ENCODE peak calls at places on chromosomes 3 and 15, in seven cellular contexts. W, U, S, N, D, F and L are unnamed samples.

GRCh38 chr3:13192471-13193213 is 119.4 kb upstream of the IQSEC1 start:
- DNase-seq in W (peak), F (peak), N (peak), S (no peak), U (no peak), D (no peak), L (no peak)

GRCh38 chr3:127438951-127439350 is 151.1 kb upstream of the PRR20G start:
- DNase-seq in N (no peak), U (peak), D (no peak), W (no peak), S (no peak), F (no peak), L (no peak)

GRCh38 chr3:126490619-126491018 is 14.9 kb upstream of the ZXDC start:
- DNase-seq in F (no peak), D (no peak), W (peak), U (no peak), S (no peak), N (peak), L (no peak)

GRCh38 chr3:877001-877400 is 215.8 kb upstream of the CNTN6 start:
- DNase-seq in S (no peak), W (no peak), D (no peak), U (no peak), F (no peak), N (no peak), L (no peak)

GRCh38 chr3:122681294-122682015 is 816 bp downstream of the PARP14 start:
- DNase-seq in F (peak), N (peak), W (no peak), S (no peak), D (no peak), U (peak), L (no peak)

GRCh38 chr3:173920386-173920785 is 522.8 kb downstream of the NLGN1 start:
- DNase-seq in F (no peak), S (no peak), U (no peak), W (no peak), D (no peak), N (no peak), L (no peak)

GRCh38 chr3:78791745-78792144 is 976.1 kb downstream of the ROBO1 start:
- DNase-seq in F (peak), S (no peak), D (no peak), U (no peak), N (no peak), W (no peak), L (no peak)

GRCh38 chr3:65045138-65045537 is 357.3 kb upstream of the ADAMTS9 start:
- DNase-seq in S (no peak), N (no peak), F (no peak), D (no peak), U (no peak), W (no peak), L (no peak)

GRCh38 chr15:56754993-56755392 is 21.7 kb upstream of the ZNF280D start:
- DNase-seq in U (no peak), F (peak), W (no peak), N (no peak), D (no peak), S (no peak), L (no peak)

GRCh38 chr3:42090973-42091731 is at the start of gene TRAK1:
- DNase-seq in S (no peak), U (no peak), F (no peak), D (no peak), W (no peak), N (no peak), L (no peak)

GRCh38 chr3:129608087-129608935 is 1.8 kb upstream of the PLXND1 start:
- DNase-seq in U (no peak), S (no peak), D (no peak), W (no peak), N (peak), F (peak), L (no peak)

GRCh38 chr3:44342191-44342790 is 3.7 kb downstream of the TCAIM start:
- DNase-seq in F (no peak), S (no peak), D (no peak), U (no peak), N (no peak), W (no peak), L (no peak)

GRCh38 chr3:129439381-129439816 is 349 bp downstream of the MBD4 start:
- DNase-seq in D (peak), W (no peak), F (no peak), N (peak), S (no peak), U (no peak), L (peak)

GRCh38 chr3:194344012-194344411 is 7.1 kb downstream of the CPN2 start:
- DNase-seq in U (peak), F (peak), N (peak), S (no peak), D (peak), W (peak), L (peak)

GRCh38 chr3:13316603-13317002 is 103.5 kb downstream of the NUP210 start:
- DNase-seq in U (no peak), D (no peak), W (no peak), F (no peak), S (no peak), N (no peak), L (no peak)

GRCh38 chr15:68634122-68634482 is 55.3 kb downstream of the CORO2B start:
- DNase-seq in U (no peak), F (no peak), S (no peak), D (no peak), W (no peak), N (no peak), L (no peak)

GRCh38 chr3:159266779-159267178 is 464.9 kb downstream of the MFSD1 start:
- DNase-seq in N (peak), S (no peak), D (no peak), W (peak), U (peak), F (peak), L (no peak)

GRCh38 chr15:57152666-57153065 is 223.6 kb upstream of the CGNL1 start:
- DNase-seq in N (no peak), D (no peak), F (no peak), U (no peak), W (no peak), S (no peak), L (no peak)

GRCh38 chr15:78035319-78035718 is 42.2 kb downstream of the TBC1D2B start:
- DNase-seq in U (no peak), N (no peak), D (no peak), F (no peak), S (no peak), W (no peak), L (no peak)

GRCh38 chr3:65439641-65440040 is 599.1 kb downstream of the MAGI1 start:
- DNase-seq in W (peak), D (no peak), U (peak), F (peak), S (no peak), N (peak), L (no peak)

GRCh38 chr3:100600181-100601042 is 9.0 kb upstream of the ADGRG7 start:
- DNase-seq in F (no peak), N (no peak), W (no peak), S (peak), U (no peak), D (no peak), L (no peak)

GRCh38 chr3:146449076-146449475 is 20.3 kb downstream of the PLSCR2 start:
- DNase-seq in D (no peak), U (no peak), N (no peak), S (no peak), W (no peak), F (no peak), L (no peak)

GRCh38 chr3:153284282-153284938 is 122.4 kb downstream of the RAP2B start:
- DNase-seq in N (no peak), U (no peak), D (no peak), S (peak), F (no peak), W (peak), L (no peak)

DNA sequence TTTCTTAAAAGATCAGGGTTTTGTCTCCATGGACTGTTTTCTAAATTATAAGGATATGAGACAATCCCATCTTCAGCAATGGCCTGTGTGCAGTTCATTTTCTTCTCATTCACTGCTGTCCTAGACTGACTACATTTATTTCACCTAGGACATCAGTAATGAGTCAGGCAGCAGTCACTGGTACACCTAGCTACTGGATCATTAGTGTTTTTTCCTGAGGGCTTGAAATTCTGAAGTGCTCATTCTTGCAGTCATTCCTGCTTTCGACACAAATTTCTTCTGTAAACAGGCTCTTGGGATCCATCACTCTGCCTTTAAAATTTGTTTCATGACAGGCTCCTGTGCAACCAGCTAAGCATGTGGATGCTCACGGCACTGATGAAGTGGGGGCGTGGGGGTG is 9.0 kb upstream of the MELTF start:
- DNase-seq in S (no peak), N (no peak), W (no peak), U (no peak), F (no peak), D (no peak), L (no peak)
- TF ChIP-seq TAF1 in S (no peak), N (no peak), W (no peak), U (no peak), F (no peak), D (no peak), L (no peak)

DNA sequence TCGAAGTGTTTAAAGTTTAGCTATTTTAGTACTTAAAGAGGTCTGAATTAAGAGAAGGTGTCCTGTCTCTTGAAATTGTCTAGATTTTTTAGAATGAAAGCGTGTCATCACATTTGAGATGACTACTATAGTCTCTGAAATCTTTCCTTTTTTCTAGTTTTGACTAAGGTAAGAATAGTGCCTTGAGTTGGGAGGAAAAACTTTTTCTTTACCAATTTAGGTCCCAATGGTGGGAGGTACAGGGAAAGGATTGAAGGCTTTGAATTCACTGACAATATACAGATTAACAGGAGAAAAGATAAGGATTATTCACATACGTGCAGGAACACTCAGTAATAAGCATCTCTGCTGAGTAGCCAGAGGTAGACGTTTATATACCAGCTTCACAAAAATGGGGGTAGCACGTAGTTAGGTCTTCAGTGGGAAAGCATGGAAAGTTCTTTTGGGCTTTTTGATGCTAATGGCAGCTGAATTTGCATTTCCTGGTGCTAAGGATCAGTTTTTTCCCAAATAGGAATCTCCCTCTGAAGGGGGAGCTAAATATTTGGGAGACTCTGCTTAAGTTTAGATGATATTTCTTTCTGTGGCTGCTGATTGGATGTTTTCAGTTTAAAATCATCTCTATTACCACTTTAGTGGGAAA is 88.1 kb downstream of the VPS8 start:
- DNase-seq in U (no peak), W (no peak), F (no peak), D (no peak), S (no peak), N (no peak), L (no peak)
- TF ChIP-seq TAF1 in U (peak), W (no peak), F (no peak), D (no peak), S (no peak), N (no peak), L (no peak)

DNA sequence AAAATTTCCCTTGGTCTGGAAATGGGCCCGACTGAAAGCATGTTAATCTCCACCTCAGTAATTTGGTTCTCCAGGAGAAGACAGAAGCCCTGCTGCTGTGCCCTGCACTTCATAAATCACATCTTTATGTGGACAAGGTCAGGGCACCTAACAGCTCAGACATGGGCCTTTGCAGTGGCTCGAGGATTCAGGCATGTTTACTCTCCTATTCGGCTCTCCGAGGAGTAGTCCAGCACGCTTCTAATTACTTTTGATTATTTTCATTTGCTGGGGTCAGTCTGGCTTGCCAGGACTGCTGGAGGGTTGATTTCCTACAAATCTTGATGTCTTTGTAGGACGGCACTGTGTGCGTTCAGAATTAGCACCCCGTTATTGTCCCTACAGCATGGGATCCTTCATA is 511.2 kb downstream of the MECOM start:
- DNase-seq in F (peak), W (no peak), N (no peak), D (no peak), S (no peak), U (no peak), L (no peak)
- TF ChIP-seq TAF1 in F (no peak), W (no peak), N (no peak), D (no peak), S (no peak), U (no peak), L (no peak)

GRCh38 chr3:55282994-55283393 is 204.1 kb downstream of the WNT5A start:
- DNase-seq in U (no peak), N (no peak), D (no peak), W (no peak), S (no peak), F (no peak), L (no peak)

GRCh38 chr3:55285156-55285555 is 201.9 kb downstream of the WNT5A start:
- DNase-seq in W (no peak), F (no peak), N (no peak), S (no peak), U (no peak), D (no peak), L (no peak)

GRCh38 chr3:55286695-55287094 is 200.4 kb downstream of the WNT5A start:
- DNase-seq in U (no peak), W (no peak), N (no peak), F (no peak), D (no peak), S (no peak), L (no peak)

DNA sequence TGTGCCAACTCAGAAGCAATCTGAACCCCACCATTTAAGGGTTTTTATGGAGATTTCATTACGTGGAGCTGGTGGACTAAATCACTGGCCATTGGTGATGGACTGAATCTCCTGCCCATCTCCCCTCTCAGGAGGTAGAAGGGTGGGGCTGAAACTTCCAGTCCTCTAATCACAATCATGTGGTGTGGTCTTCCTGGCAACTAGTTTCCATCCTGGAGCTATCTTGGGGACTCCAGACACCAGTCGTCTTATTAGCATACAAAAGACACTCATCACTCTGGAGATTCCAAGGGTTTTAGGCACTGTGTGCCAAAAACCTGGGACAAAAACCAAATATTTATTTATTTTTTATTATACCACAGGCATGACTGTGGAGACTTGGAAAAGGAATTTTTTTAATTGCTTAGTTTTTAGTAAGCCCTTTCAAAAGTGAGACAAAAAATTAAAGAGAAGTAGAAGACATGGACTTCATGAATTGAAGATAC is 203.6 kb downstream of the WNT5A start:
- DNase-seq in W (no peak), D (no peak), U (no peak), F (no peak), S (no peak), N (no peak), L (no peak)
- TF ChIP-seq TAF1 in W (no peak), D (no peak), U (no peak), F (no peak), S (no peak), N (no peak), L (no peak)

GRCh38 chr3:183826448-183826847 is 1.1 kb upstream of the MAP6D1 start:
- DNase-seq in S (no peak), U (no peak), F (no peak), D (no peak), W (no peak), N (no peak), L (no peak)

GRCh38 chr3:183823963-183824362 is 1.4 kb downstream of the MAP6D1 start:
- DNase-seq in D (no peak), N (no peak), W (no peak), S (no peak), F (no peak), U (no peak), L (no peak)

GRCh38 chr3:183825380-183826161 is at the start of gene MAP6D1:
- DNase-seq in N (no peak), D (peak), U (peak), W (no peak), F (peak), S (no peak), L (peak)

GRCh38 chr3:183826854-183827253 is 1.5 kb upstream of the MAP6D1 start:
- DNase-seq in W (no peak), N (no peak), F (no peak), S (no peak), U (no peak), D (no peak), L (no peak)

GRCh38 chr3:183824761-183825379 is 507 bp downstream of the MAP6D1 start:
- DNase-seq in S (no peak), N (no peak), W (no peak), U (peak), F (peak), D (peak), L (peak)
- TF ChIP-seq TAF1 in S (no peak), N (no peak), W (no peak), U (peak), F (no peak), D (no peak), L (no peak)

GRCh38 chr15:76056931-76057330 is 2.9 kb upstream of the TMEM266 start:
- DNase-seq in W (no peak), F (no peak), D (peak), N (no peak), S (peak), U (no peak), L (peak)
- TF ChIP-seq TAF1 in W (no peak), F (no peak), D (no peak), N (no peak), S (no peak), U (no peak), L (no peak)

GRCh38 chr3:119145500-119146167 is at the start of gene TEX55:
- DNase-seq in D (peak), N (no peak), W (peak), S (no peak), F (peak), U (peak), L (peak)
- TF ChIP-seq TAF1 in D (no peak), N (no peak), W (no peak), S (no peak), F (no peak), U (no peak), L (no peak)

DNA sequence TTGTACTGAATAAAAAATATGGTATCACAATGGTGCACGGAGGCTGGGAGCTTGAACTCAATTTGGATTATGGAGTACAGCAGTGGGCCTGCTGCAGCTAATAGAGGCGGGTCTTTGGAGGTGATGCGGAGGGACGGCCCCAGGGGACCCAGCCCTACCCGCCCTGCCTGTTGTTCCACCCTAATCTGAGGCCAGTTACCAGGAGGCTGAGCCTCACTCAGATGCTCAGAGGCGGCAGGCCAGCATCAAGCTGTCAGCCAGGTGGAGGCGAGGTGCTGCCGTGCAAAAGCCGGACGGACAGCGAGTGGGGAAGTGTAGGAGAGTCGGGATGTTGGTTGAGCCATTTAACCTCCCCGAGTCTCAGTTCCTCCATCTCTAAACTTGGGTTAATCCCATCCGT is 218.5 kb upstream of the RGMA start:
- DNase-seq in D (no peak), S (no peak), N (no peak), F (peak), W (no peak), U (no peak), L (no peak)
- TF ChIP-seq TAF1 in D (no peak), S (no peak), N (no peak), F (no peak), W (no peak), U (no peak), L (no peak)